ENCODE peak calls at places on chromosomes 3 and 15, in six cellular contexts. G is AG04450, F is tibial nerve, L is right atrium auricular region, S is thyroid gland, A is thoracic aorta. P is an unnamed sample.

GRCh38 chr3:140505256-140505655 is 172.6 kb upstream of the TRIM42 start:
- DNase-seq in G (no peak), F (no peak), L (no peak), S (no peak), A (no peak), P (no peak)

GRCh38 chr3:148218222-148218621 is 479.5 kb upstream of the AGTR1 start:
- DNase-seq in G (no peak), F (no peak), L (no peak), S (no peak), A (no peak), P (no peak)

GRCh38 chr15:74390552-74391288 is 23.3 kb upstream of the CYP11A1 start:
- DNase-seq in G (no peak), F (no peak), L (no peak), S (no peak), A (no peak), P (no peak)

GRCh38 chr15:90664650-90665287 is 52.4 kb upstream of the BLM start:
- DNase-seq in G (no peak), F (no peak), L (no peak), S (peak; percentile 69), A (no peak), P (no peak)

GRCh38 chr3:172072543-172072942 is 33.2 kb downstream of the FNDC3B start:
- DNase-seq in G (no peak), F (no peak), L (no peak), S (no peak), A (no peak), P (no peak)

GRCh38 chr3:183984749-183985729 is 32.6 kb downstream of the ABCC5 start:
- DNase-seq in G (no peak), F (no peak), L (no peak), S (no peak), A (no peak), P (no peak)

GRCh38 chr3:34185301-34185700 is 386.9 kb downstream of the PDCD6IP start:
- DNase-seq in G (no peak), F (no peak), L (no peak), S (no peak), A (no peak), P (no peak)

GRCh38 chr3:20462226-20462625 is 276.2 kb upstream of the SGO1 start:
- DNase-seq in G (no peak), F (no peak), L (no peak), S (no peak), A (no peak), P (no peak)

GRCh38 chr3:98777801-98778220 is 14.7 kb downstream of the ST3GAL6 start:
- DNase-seq in G (peak; percentile 39), F (no peak), L (no peak), S (no peak), A (no peak), P (no peak)

GRCh38 chr3:197501879-197502620 is 53.7 kb downstream of the BDH1 start:
- DNase-seq in G (no peak), F (no peak), L (no peak), S (peak; percentile 57), A (no peak), P (peak; percentile 52)

GRCh38 chr15:101318810-101319200 is 23.8 kb upstream of the SNRPA1 start:
- DNase-seq in G (no peak), F (no peak), L (no peak), S (no peak), A (no peak), P (no peak)

GRCh38 chr3:72310028-72310987 is 525.4 kb upstream of the PROK2 start:
- DNase-seq in G (peak; percentile 39), F (no peak), L (no peak), S (peak; percentile 31), A (no peak), P (peak; percentile 59)

GRCh38 chr15:67149859-67150824 is 84.7 kb downstream of the SMAD3 start:
- DNase-seq in G (peak; percentile 97), F (no peak), L (peak; percentile 91), S (peak; percentile 84), A (peak; percentile 63), P (no peak)

GRCh38 chr3:197750863-197751737 is 1.4 kb downstream of the FYTTD1 start:
- DNase-seq in G (no peak), F (peak; percentile 32), L (peak; percentile 74), S (peak; percentile 74), A (peak; percentile 19), P (no peak)

GRCh38 chr15:100914876-100915275 is 4.3 kb upstream of the LRRK1 start:
- DNase-seq in G (no peak), F (no peak), L (no peak), S (peak; percentile 52), A (no peak), P (no peak)

GRCh38 chr3:194431553-194431952 is 32.5 kb upstream of the GP5 start:
- DNase-seq in G (no peak), F (no peak), L (no peak), S (peak; percentile 34), A (no peak), P (no peak)

GRCh38 chr3:132256984-132257383 is 60.2 kb upstream of the ACP3 start:
- DNase-seq in G (peak; percentile 7), F (no peak), L (no peak), S (peak; percentile 53), A (no peak), P (no peak)

GRCh38 chr3:142272200-142272891 is 47.0 kb upstream of the GK5 start:
- DNase-seq in G (no peak), F (no peak), L (no peak), S (no peak), A (no peak), P (no peak)

GRCh38 chr3:94256888-94257813 is 194.3 kb downstream of the NSUN3 start:
- DNase-seq in G (no peak), F (no peak), L (no peak), S (no peak), A (no peak), P (no peak)

GRCh38 chr3:94259291-94259690 is 196.4 kb downstream of the NSUN3 start:
- DNase-seq in G (no peak), F (no peak), L (no peak), S (no peak), A (no peak), P (no peak)

DNA sequence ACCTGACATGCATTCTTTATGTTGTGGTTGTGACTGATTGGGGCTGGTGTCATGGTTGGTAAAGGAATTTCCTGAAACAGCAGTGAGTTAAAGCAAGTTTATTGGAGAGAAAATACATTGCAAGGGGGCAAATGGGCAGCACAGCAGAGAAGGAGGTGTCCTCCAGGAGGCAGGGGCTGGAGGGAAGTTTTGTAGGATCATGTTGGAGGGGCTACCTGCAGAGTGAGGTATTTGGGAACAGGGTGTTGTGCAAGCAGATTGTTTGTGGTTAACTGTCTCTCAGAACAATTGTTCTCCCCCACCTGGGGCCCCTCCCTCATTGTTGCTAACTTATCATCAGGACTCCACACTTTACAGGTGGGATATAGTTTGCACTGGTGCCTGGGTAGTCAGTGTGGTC is 196.0 kb downstream of the NSUN3 start:
- DNase-seq in G (no peak), F (no peak), L (no peak), S (no peak), A (no peak), P (no peak)
- H3K4me3 ChIP-seq in G (no peak overlapping the region), F (no peak overlapping the region), L (no peak overlapping the region), S (no peak overlapping the region), A (no peak overlapping the region), P (no peak overlapping the region)

GRCh38 chr15:58179206-58179605 is 41.0 kb downstream of the AQP9 start:
- DNase-seq in G (no peak), F (no peak), L (no peak), S (no peak), A (no peak), P (no peak)

GRCh38 chr15:58179741-58180381 is 41.7 kb downstream of the AQP9 start:
- DNase-seq in G (no peak), F (no peak), L (no peak), S (no peak), A (no peak), P (no peak)

GRCh38 chr15:58178668-58179067 is 40.5 kb downstream of the AQP9 start:
- DNase-seq in G (no peak), F (no peak), L (no peak), S (peak; percentile 10), A (no peak), P (no peak)

GRCh38 chr15:58185439-58185838 is 47.3 kb downstream of the AQP9 start:
- DNase-seq in G (no peak), F (no peak), L (no peak), S (no peak), A (no peak), P (no peak)

GRCh38 chr15:58182460-58183163 is 44.4 kb downstream of the AQP9 start:
- DNase-seq in G (peak; percentile 20), F (no peak), L (no peak), S (peak; percentile 48), A (no peak), P (no peak)
- TF ChIP-seq CTCF in G (peak; percentile 87), F (peak; percentile 49), L (peak; percentile 85), S (peak; percentile 89), A (peak; percentile 39), P (peak; percentile 78)

GRCh38 chr3:46463868-46464241 is 850 bp downstream of the LTF start:
- DNase-seq in G (no peak), F (no peak), L (no peak), S (no peak), A (no peak), P (no peak)

GRCh38 chr3:46466273-46466672 is 1.6 kb upstream of the LTF start:
- DNase-seq in G (no peak), F (no peak), L (peak; percentile 56), S (peak; percentile 88), A (no peak), P (no peak)

GRCh38 chr3:46463120-46463867 is 1.4 kb downstream of the LTF start:
- DNase-seq in G (no peak), F (no peak), L (peak; percentile 51), S (no peak), A (no peak), P (no peak)

GRCh38 chr3:46465196-46465520 is 453 bp upstream of the LTF start:
- DNase-seq in G (no peak), F (no peak), L (no peak), S (no peak), A (no peak), P (no peak)

DNA sequence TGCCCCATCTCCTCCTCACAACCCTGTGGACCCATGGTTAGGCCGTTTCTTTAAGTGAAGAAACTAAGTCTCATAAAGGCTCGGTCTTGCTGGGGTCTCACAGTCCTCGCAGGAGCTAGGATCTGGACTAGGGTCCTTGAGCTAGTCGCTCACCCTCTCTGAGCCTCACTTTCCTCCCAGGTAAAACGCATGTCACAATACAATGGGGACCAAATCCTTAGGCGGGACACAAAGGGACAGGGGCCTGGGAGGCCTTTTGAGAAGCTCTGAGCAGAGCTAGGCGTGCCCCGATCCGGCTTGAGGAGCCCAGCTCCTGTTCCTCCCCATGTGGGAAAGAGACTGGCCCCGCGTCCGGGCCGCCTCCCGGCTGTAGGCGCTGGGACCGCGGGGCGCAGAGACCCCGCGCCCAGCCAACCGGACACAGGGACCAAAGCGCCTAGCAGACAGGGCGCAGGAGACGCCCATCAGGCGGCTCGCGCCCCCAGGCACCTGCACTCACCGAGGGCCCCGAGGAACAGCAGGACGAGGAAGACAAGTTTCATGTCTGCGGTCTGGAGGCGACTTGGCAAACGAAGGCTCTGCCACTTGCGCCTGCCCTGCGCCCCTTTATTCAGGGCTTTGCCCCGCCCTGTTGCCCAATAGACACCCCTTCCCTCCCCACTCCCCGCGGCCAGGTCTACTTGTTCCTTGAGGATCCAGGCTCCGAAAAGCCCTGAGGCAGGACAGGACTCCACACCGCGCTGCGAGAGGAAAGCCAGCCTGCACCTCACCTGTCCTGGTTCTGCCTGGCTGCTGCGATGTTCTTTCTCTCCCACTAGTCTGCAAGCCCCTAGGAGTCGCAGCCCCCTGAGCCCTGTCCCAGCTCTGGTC is at the start of gene LTF:
- DNase-seq in G (no peak), F (no peak), L (peak; percentile 54), S (no peak), A (no peak), P (no peak)
- H3K4me3 ChIP-seq in G (no peak within 1 kb of the TSS), F (no peak within 1 kb of the TSS), L (peak within 1 kb of the TSS; percentile 9), S (no peak within 1 kb of the TSS), A (no peak within 1 kb of the TSS), P (no peak within 1 kb of the TSS)

GRCh38 chr3:153439780-153440179 is 277.8 kb downstream of the RAP2B start:
- DNase-seq in G (no peak), F (no peak), L (no peak), S (no peak), A (no peak), P (no peak)
- TF ChIP-seq CTCF in G (peak; percentile 48), F (no peak), L (no peak), S (no peak), A (no peak), P (no peak)

P was measured in GM12864.